ENCODE peak calls at places on chromosomes 5 and 9, in four cellular contexts. P, E, L and G are unnamed samples.

GRCh38 chr5:42991477-42992034 is 48.6 kb downstream of the ANXA2R start:
- DNase-seq in L (no peak), P (no peak), E (peak; percentile 59), G (no peak)

GRCh38 chr5:84683594-84683993 is 298.9 kb upstream of the EDIL3 start:
- DNase-seq in E (no peak), P (no peak), L (no peak), G (no peak)

GRCh38 chr5:170219615-170220014 is 13.2 kb upstream of the C5orf58 start:
- DNase-seq in P (no peak), E (no peak), L (no peak), G (no peak)

GRCh38 chr5:65041296-65042158 is 272.8 kb downstream of the CWC27 start:
- DNase-seq in E (no peak), L (no peak), P (no peak), G (no peak)

GRCh38 chr9:73869261-73869660 is 627.9 kb upstream of the RORB start:
- DNase-seq in E (no peak), L (no peak), P (peak; percentile 16), G (no peak)

GRCh38 chr5:41112486-41113455 is 41.6 kb upstream of the MROH2B start:
- DNase-seq in P (no peak), E (no peak), L (no peak), G (no peak)

GRCh38 chr9:21141427-21141882 is at the start of gene IFNW1:
- DNase-seq in P (no peak), L (no peak), E (no peak), G (no peak)

GRCh38 chr5:54758038-54758437 is 227.4 kb downstream of the ESM1 start:
- DNase-seq in E (no peak), P (no peak), L (no peak), G (no peak)

GRCh38 chr9:106445107-106445506 is 417.9 kb upstream of the ZNF462 start:
- DNase-seq in E (no peak), L (no peak), P (no peak), G (no peak)

GRCh38 chr5:72166070-72166979 is 59.0 kb downstream of the MAP1B start:
- DNase-seq in P (peak; percentile 78), E (no peak), L (peak; percentile 39), G (no peak)

GRCh38 chr9:22008662-22009562 is at the start of gene CDKN2B:
- DNase-seq in E (peak; percentile 96), P (peak; percentile 98), L (peak; percentile 95), G (peak; percentile 93)

GRCh38 chr5:136714286-136714685 is 348.9 kb upstream of the TRPC7 start:
- DNase-seq in P (no peak), E (no peak), L (no peak), G (no peak)

GRCh38 chr5:68648944-68649874 is 433.7 kb downstream of the PIK3R1 start:
- DNase-seq in E (no peak), L (no peak), P (no peak), G (no peak)

GRCh38 chr9:1032181-1032580 is 18.0 kb upstream of the DMRT2 start:
- DNase-seq in P (no peak), L (no peak), E (no peak), G (no peak)

GRCh38 chr9:78438765-78439164 is 141.8 kb downstream of the PSAT1 start:
- DNase-seq in P (no peak), E (no peak), L (no peak), G (no peak)

GRCh38 chr5:50889790-50890189 is 223.4 kb downstream of the PARP8 start:
- DNase-seq in L (no peak), E (no peak), P (no peak), G (no peak)

GRCh38 chr5:147554285-147554817 is 44.5 kb upstream of the DPYSL3 start:
- DNase-seq in L (no peak), E (no peak), P (no peak), G (no peak)

GRCh38 chr9:136827794-136828473 is 14.3 kb upstream of the AJM1 start:
- DNase-seq in E (no peak), P (no peak), L (peak; percentile 7), G (no peak)

GRCh38 chr5:17056056-17056690 is 120.1 kb upstream of the MYO10 start:
- DNase-seq in L (no peak), P (peak; percentile 83), E (no peak), G (no peak)

GRCh38 chr5:82313016-82313415 is 34.9 kb upstream of the RPS23 start:
- DNase-seq in P (peak; percentile 66), E (no peak), L (no peak), G (no peak)

GRCh38 chr5:107486489-107486888 is 184.2 kb downstream of the EFNA5 start:
- DNase-seq in L (no peak), E (no peak), P (peak; percentile 41), G (no peak)

GRCh38 chr5:172059661-172060100 is 53.2 kb upstream of the FBXW11 start:
- DNase-seq in L (no peak), E (no peak), P (no peak), G (no peak)

GRCh38 chr9:36961568-36962360 is 72.3 kb downstream of the PAX5 start:
- DNase-seq in P (no peak), E (no peak), L (no peak), G (no peak)

GRCh38 chr9:22134390-22134789 is 125.3 kb upstream of the CDKN2B start:
- DNase-seq in E (no peak), L (no peak), P (no peak), G (no peak)

GRCh38 chr5:151192626-151193025 is 31.3 kb downstream of the CCDC69 start:
- DNase-seq in E (no peak), L (no peak), P (no peak), G (no peak)
- H3K9me3 ChIP-seq in E (peaks cover 12% of the 10 kb centered on the region), L (peaks cover 27% of the 10 kb centered on the region), P (no peaks in the 10 kb centered on the region), G (no peaks in the 10 kb centered on the region)

DNA sequence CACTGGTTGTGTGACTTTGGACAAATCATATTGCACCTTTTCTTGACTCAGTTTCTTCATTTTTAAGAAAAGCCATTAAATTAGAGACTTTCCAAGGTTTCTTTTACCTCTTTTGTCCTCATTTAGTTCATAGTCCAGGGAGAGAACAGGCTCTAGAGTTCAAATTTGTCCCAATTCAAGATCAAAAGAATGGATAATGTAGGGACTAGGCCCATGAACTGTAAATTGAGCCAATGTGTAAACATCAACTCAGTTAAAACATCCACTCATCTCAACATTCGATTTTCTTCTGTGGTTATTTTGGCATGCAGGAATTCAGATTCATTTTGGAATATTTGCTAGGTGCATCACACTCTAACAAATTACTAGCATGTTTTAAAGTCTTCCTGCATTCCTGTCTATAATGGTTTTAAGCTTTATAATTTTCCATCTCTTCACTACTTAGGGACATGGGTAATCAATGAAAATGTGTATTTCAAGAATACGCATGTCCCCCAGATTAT is 837.9 kb upstream of the WWC1 start:
- DNase-seq in L (no peak), P (no peak), E (no peak), G (no peak)
- H3K4me1 ChIP-seq in L (no peaks in the 10 kb centered on the region), P (no peaks in the 10 kb centered on the region), E (no peaks in the 10 kb centered on the region), G (no peaks in the 10 kb centered on the region)

GRCh38 chr9:8235489-8235888 is 435.9 kb upstream of the DMAC1 start:
- DNase-seq in E (no peak), L (no peak), P (no peak), G (no peak)
- H3K9me3 ChIP-seq in E (no peaks in the 10 kb centered on the region), L (no peaks in the 10 kb centered on the region), P (no peaks in the 10 kb centered on the region), G (no peaks in the 10 kb centered on the region)

GRCh38 chr9:129476821-129477611 is 143.9 kb downstream of the C9orf50 start:
- DNase-seq in E (no peak), P (no peak), L (no peak), G (no peak)
- H3K4me1 ChIP-seq in E (peaks cover 2% of the 10 kb centered on the region), P (no peaks in the 10 kb centered on the region), L (peaks cover 45% of the 10 kb centered on the region), G (no peaks in the 10 kb centered on the region)

GRCh38 chr5:3997670-3998069 is 402.0 kb downstream of the IRX1 start:
- DNase-seq in E (no peak), P (no peak), L (no peak), G (no peak)

GRCh38 chr5:3994635-3995034 is 399.0 kb downstream of the IRX1 start:
- DNase-seq in E (no peak), P (no peak), L (no peak), G (no peak)

GRCh38 chr5:3995954-3996619 is 400.5 kb downstream of the IRX1 start:
- DNase-seq in E (no peak), P (no peak), L (no peak), G (no peak)

GRCh38 chr5:3993856-3994473 is 398.3 kb downstream of the IRX1 start:
- DNase-seq in E (no peak), L (peak; percentile 65), P (no peak), G (no peak)

GRCh38 chr5:3996871-3997410 is 401.3 kb downstream of the IRX1 start:
- DNase-seq in E (no peak), P (no peak), L (no peak), G (no peak)
- H3K9me3 ChIP-seq in E (peaks cover 48% of the 10 kb centered on the region), P (no peaks in the 10 kb centered on the region), L (peaks cover 5% of the 10 kb centered on the region), G (no peaks in the 10 kb centered on the region)

GRCh38 chr9:126464694-126465441 is 138.2 kb downstream of the MVB12B start:
- DNase-seq in P (no peak), L (no peak), E (no peak), G (no peak)

GRCh38 chr9:126470251-126470993 is 143.3 kb upstream of the LMX1B start:
- DNase-seq in L (no peak), E (no peak), P (no peak), G (no peak)

GRCh38 chr9:126465977-126466376 is 139.3 kb downstream of the MVB12B start:
- DNase-seq in E (no peak), P (no peak), L (no peak), G (no peak)

GRCh38 chr9:126471084-126471611 is 142.6 kb upstream of the LMX1B start:
- DNase-seq in E (peak; percentile 82), P (peak; percentile 62), L (peak; percentile 67), G (peak; percentile 77)

GRCh38 chr9:126468141-126468825 is 141.7 kb downstream of the MVB12B start:
- DNase-seq in E (no peak), P (no peak), L (no peak), G (no peak)
- H3K4me1 ChIP-seq in E (no peaks in the 10 kb centered on the region), P (no peaks in the 10 kb centered on the region), L (peaks cover 4% of the 10 kb centered on the region), G (no peaks in the 10 kb centered on the region)